ENCODE peak calls at places on chromosomes 1 and 21, in five cellular contexts. One of them, this sample, is unnamed.

GRCh38 chr1:171220551-171221175 is 27.6 kb upstream of the FMO1 start:
- DNase-seq in GM12892: no peak
- DNase-seq in K562: no peak
- DNase-seq in GM12878: no peak
- DNase-seq in HepG2: no peak
- DNase-seq in this sample: no peak

GRCh38 chr1:51316113-51316763 is 14.1 kb downstream of the TTC39A start:
- DNase-seq in GM12892: no peak
- DNase-seq in K562: no peak
- DNase-seq in GM12878: no peak
- DNase-seq in HepG2: no peak
- DNase-seq in this sample: no peak

GRCh38 chr1:32773018-32773763 is 44.0 kb downstream of the YARS1 start:
- DNase-seq in GM12892: peak; percentile 83
- DNase-seq in K562: peak; percentile 84
- DNase-seq in GM12878: peak; percentile 20
- DNase-seq in HepG2: peak; percentile 53
- DNase-seq in this sample: peak; percentile 87

GRCh38 chr1:211349730-211350129 is 23.1 kb downstream of the TRAF5 start:
- DNase-seq in GM12892: no peak
- DNase-seq in K562: no peak
- DNase-seq in GM12878: no peak
- DNase-seq in HepG2: no peak
- DNase-seq in this sample: no peak

GRCh38 chr1:109714661-109715372 is 2.8 kb downstream of the GSTM5 start:
- DNase-seq in GM12892: no peak
- DNase-seq in K562: peak; percentile 3
- DNase-seq in GM12878: no peak
- DNase-seq in HepG2: no peak
- DNase-seq in this sample: no peak

GRCh38 chr1:175062339-175062738 is 5.3 kb upstream of the TNN start:
- DNase-seq in GM12892: no peak
- DNase-seq in K562: no peak
- DNase-seq in GM12878: no peak
- DNase-seq in HepG2: no peak
- DNase-seq in this sample: no peak

GRCh38 chr1:113031060-113031933 is 41.7 kb upstream of the LRIG2 start:
- DNase-seq in GM12892: peak; percentile 13
- DNase-seq in K562: no peak
- DNase-seq in GM12878: no peak
- DNase-seq in HepG2: no peak
- DNase-seq in this sample: peak; percentile 20

GRCh38 chr1:59096501-59096900 is 200.4 kb upstream of the FGGY start:
- DNase-seq in GM12892: no peak
- DNase-seq in K562: no peak
- DNase-seq in GM12878: no peak
- DNase-seq in HepG2: no peak
- DNase-seq in this sample: no peak

GRCh38 chr1:36156329-36157114 is 562 bp downstream of the MAP7D1 start:
- DNase-seq in GM12892: peak; percentile 61
- DNase-seq in K562: peak; percentile 79
- DNase-seq in GM12878: no peak
- DNase-seq in HepG2: no peak
- DNase-seq in this sample: peak; percentile 64

GRCh38 chr1:181134543-181135461 is 46.3 kb downstream of the IER5 start:
- DNase-seq in GM12892: no peak
- DNase-seq in K562: no peak
- DNase-seq in GM12878: peak; percentile 91
- DNase-seq in HepG2: no peak
- DNase-seq in this sample: no peak

GRCh38 chr1:9826087-9826486 is 2.3 kb upstream of the CLSTN1 start:
- DNase-seq in GM12892: no peak
- DNase-seq in K562: no peak
- DNase-seq in GM12878: no peak
- DNase-seq in HepG2: no peak
- DNase-seq in this sample: no peak

GRCh38 chr21:30257773-30258172 is 25.0 kb downstream of the KRTAP24-1 start:
- DNase-seq in GM12892: no peak
- DNase-seq in K562: peak; percentile 25
- DNase-seq in GM12878: no peak
- DNase-seq in HepG2: no peak
- DNase-seq in this sample: no peak

GRCh38 chr1:227732586-227733308 is 2.4 kb downstream of the JMJD4 start:
- DNase-seq in GM12892: no peak
- DNase-seq in K562: no peak
- DNase-seq in GM12878: no peak
- DNase-seq in HepG2: no peak
- DNase-seq in this sample: no peak

GRCh38 chr21:44462834-44463200 is 7.5 kb downstream of the LRRC3 start:
- DNase-seq in GM12892: no peak
- DNase-seq in K562: no peak
- DNase-seq in GM12878: no peak
- DNase-seq in HepG2: no peak
- DNase-seq in this sample: no peak

GRCh38 chr1:184020328-184020727 is 17.2 kb downstream of the COLGALT2 start:
- DNase-seq in GM12892: no peak
- DNase-seq in K562: no peak
- DNase-seq in GM12878: no peak
- DNase-seq in HepG2: no peak
- DNase-seq in this sample: no peak

GRCh38 chr1:201686709-201687455 is 142.1 kb upstream of the IPO9 start:
- DNase-seq in GM12892: no peak
- DNase-seq in K562: no peak
- DNase-seq in GM12878: no peak
- DNase-seq in HepG2: no peak
- DNase-seq in this sample: no peak

GRCh38 chr1:147243228-147243685 is 773 bp downstream of the CHD1L start:
- DNase-seq in GM12892: peak; percentile 21
- DNase-seq in K562: no peak
- DNase-seq in GM12878: no peak
- DNase-seq in HepG2: peak; percentile 24
- DNase-seq in this sample: no peak

GRCh38 chr1:121417289-121417955 is 232.6 kb downstream of the SRGAP2C start:
- DNase-seq in GM12892: no peak
- DNase-seq in K562: no peak
- DNase-seq in GM12878: no peak
- DNase-seq in HepG2: no peak
- DNase-seq in this sample: no peak

GRCh38 chr1:114803001-114803400 is 22.5 kb upstream of the SIKE1 start:
- DNase-seq in GM12892: no peak
- DNase-seq in K562: no peak
- DNase-seq in GM12878: no peak
- DNase-seq in HepG2: no peak
- DNase-seq in this sample: no peak

GRCh38 chr1:26861889-26862371 is 1.0 kb upstream of the SFN start:
- DNase-seq in GM12892: no peak
- DNase-seq in K562: no peak
- DNase-seq in GM12878: no peak
- DNase-seq in HepG2: no peak
- DNase-seq in this sample: no peak

GRCh38 chr1:5936621-5937372 is 55.4 kb downstream of the NPHP4 start:
- DNase-seq in GM12892: no peak
- DNase-seq in K562: no peak
- DNase-seq in GM12878: no peak
- DNase-seq in HepG2: no peak
- DNase-seq in this sample: no peak

GRCh38 chr1:198908995-198909394 is 270.2 kb downstream of the PTPRC start:
- DNase-seq in GM12892: no peak
- DNase-seq in K562: no peak
- DNase-seq in GM12878: no peak
- DNase-seq in HepG2: no peak
- DNase-seq in this sample: no peak

GRCh38 chr1:36528361-36529349 is 45.9 kb upstream of the CSF3R start:
- DNase-seq in GM12892: no peak
- DNase-seq in K562: no peak
- DNase-seq in GM12878: no peak
- DNase-seq in HepG2: no peak
- DNase-seq in this sample: no peak

GRCh38 chr21:45167796-45168222 is 93.4 kb downstream of the ADARB1 start:
- DNase-seq in GM12892: no peak
- DNase-seq in K562: no peak
- DNase-seq in GM12878: no peak
- DNase-seq in HepG2: no peak
- DNase-seq in this sample: no peak

GRCh38 chr1:31715097-31715872 is 11.5 kb upstream of the COL16A1 start:
- DNase-seq in GM12892: peak; percentile 63
- DNase-seq in K562: peak; percentile 92
- DNase-seq in GM12878: no peak
- DNase-seq in HepG2: peak; percentile 86
- DNase-seq in this sample: no peak

GRCh38 chr1:31617917-31618746 is 643 bp downstream of the HCRTR1 start:
- DNase-seq in GM12892: peak; percentile 75
- DNase-seq in K562: peak; percentile 89
- DNase-seq in GM12878: no peak
- DNase-seq in HepG2: peak; percentile 19
- DNase-seq in this sample: peak; percentile 77

GRCh38 chr1:94828251-94828650 is 8.1 kb downstream of the SLC44A3 start:
- DNase-seq in GM12892: no peak
- DNase-seq in K562: no peak
- DNase-seq in GM12878: no peak
- DNase-seq in HepG2: no peak
- DNase-seq in this sample: no peak

GRCh38 chr1:201888282-201889033 is at the start of gene SHISA4:
- DNase-seq in GM12892: no peak
- DNase-seq in K562: peak; percentile 86
- DNase-seq in GM12878: no peak
- DNase-seq in HepG2: peak; percentile 29
- DNase-seq in this sample: peak; percentile 47

GRCh38 chr21:41361786-41362604 is at the start of gene MX2:
- DNase-seq in GM12892: peak; percentile 44
- DNase-seq in K562: no peak
- DNase-seq in GM12878: peak; percentile 91
- DNase-seq in HepG2: peak; percentile 35
- DNase-seq in this sample: peak; percentile 42
- TF ChIP-seq POLR2A in GM12892: peak; percentile 83
- TF ChIP-seq POLR2A in K562: no peak
- TF ChIP-seq POLR2A in GM12878: peak; percentile 71
- TF ChIP-seq POLR2A in HepG2: no peak
- TF ChIP-seq POLR2A in this sample: peak; percentile 81

DNA sequence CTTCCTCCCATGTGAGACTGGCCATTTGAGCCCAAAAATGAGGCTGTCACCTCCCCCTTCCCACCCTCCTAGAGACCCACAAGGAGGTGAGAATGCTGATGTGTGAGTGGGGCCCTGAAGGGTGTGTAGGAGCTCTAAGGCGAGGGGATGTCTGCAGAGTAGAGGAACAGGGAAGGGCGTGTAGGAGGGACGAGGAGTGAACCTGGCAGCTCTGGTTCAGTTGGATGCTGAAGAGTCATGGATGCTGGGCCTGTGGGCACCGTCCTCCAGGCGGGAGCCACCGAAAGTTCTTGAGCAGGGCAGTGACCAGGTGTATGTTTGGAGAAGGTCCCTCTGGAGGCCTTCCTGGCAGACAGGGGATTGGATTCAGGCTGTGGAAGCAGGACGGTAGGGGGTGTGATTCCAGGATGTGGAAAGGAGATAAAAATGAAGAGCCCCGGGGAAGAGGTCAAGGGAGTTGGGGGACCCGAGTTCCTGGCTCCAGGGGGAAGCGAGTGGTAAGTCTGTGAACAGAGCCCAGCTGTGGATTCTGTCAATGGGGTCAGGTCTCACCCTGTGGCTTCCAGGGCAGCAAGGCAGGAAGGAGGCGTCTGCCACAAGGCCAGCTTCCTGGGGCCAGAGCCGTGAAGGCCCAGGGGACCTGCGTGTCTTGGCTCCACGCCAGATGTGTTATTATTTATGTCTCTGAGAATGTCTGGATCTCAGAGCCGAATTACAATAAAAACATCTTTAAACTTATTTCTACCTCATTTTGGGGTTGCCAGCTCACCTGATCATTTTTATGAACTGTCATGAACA is 7.9 kb downstream of the SAMD11 start:
- DNase-seq in GM12892: no peak
- DNase-seq in K562: no peak
- DNase-seq in GM12878: no peak
- DNase-seq in HepG2: no peak
- DNase-seq in this sample: no peak
- TF ChIP-seq POLR2AphosphoS5 in GM12892: no peak
- TF ChIP-seq POLR2AphosphoS5 in K562: no peak
- TF ChIP-seq POLR2AphosphoS5 in GM12878: no peak
- TF ChIP-seq POLR2AphosphoS5 in HepG2: no peak
- TF ChIP-seq POLR2AphosphoS5 in this sample: no peak

GRCh38 chr21:17427831-17428483 is 84.9 kb upstream of the CXADR start:
- DNase-seq in GM12892: no peak
- DNase-seq in K562: no peak
- DNase-seq in GM12878: peak; percentile 69
- DNase-seq in HepG2: no peak
- DNase-seq in this sample: no peak
- TF ChIP-seq TAF1 in GM12892: no peak
- TF ChIP-seq TAF1 in K562: no peak
- TF ChIP-seq TAF1 in GM12878: no peak
- TF ChIP-seq TAF1 in HepG2: no peak
- TF ChIP-seq TAF1 in this sample: no peak

DNA sequence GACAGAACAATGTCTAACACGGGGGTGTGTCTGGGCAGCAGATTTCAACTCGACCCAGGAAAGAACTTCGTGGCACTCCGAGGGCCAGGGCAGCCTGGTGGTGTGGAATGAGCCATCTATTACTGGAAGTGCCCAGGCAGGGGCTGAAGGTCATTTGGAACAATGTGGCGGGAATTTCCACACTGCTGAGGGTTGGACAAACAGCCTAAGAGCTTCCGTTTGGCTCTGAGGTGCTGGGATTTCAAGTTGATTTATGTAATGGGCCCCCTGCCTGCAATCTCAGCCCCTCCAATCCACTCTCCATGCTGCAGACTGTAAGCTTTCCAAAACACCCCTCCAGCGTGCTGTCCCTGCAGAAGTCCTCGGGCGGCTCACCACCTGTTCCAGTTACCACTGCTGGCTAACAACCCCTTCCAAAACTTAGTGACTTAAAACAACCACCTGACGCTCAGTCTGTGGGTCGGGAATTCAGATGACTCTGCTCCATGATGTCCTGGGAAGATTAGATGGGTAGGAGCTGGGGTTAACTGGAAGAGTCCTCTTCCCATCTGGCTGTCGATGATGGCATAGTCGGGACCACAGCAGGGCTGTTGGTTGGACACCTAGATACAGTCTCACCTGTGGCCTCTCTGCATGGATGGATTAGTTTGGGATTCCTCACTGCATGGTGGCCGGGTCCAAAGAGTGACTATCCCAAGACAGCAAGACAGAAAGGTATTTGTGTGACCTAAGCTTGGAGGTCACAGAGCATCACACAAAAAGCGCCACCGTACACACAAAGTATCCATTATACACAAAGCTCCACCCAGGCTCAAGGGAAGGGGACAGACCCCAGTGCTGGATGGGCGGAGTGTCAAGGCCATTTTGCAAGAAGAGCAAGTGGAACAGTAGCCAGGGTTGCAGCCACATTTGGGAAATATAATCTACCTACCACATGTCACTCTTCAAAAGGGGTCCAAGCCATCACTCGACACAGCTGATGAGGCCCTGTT is 89.7 kb upstream of the IFFO2 start:
- DNase-seq in GM12892: no peak
- DNase-seq in K562: no peak
- DNase-seq in GM12878: no peak
- DNase-seq in HepG2: peak; percentile 95
- DNase-seq in this sample: no peak
- TF ChIP-seq POLR2A in GM12892: no peak
- TF ChIP-seq POLR2A in K562: no peak
- TF ChIP-seq POLR2A in GM12878: no peak
- TF ChIP-seq POLR2A in HepG2: no peak
- TF ChIP-seq POLR2A in this sample: no peak

This sample was measured in GM12891.